ENCODE peak calls at places on chromosomes 1 and 21, in five cellular contexts. One of them, this sample, is unnamed.

GRCh38 chr1:116997011-116997410 is 4.5 kb upstream of the CD101 start:
- DNase-seq in COLO829: no peak
- DNase-seq in KG1: no peak
- DNase-seq in foreskin fibroblast: no peak
- DNase-seq in A549: peak; percentile 5
- DNase-seq in this sample: no peak

GRCh38 chr21:31874817-31875216 is 2.0 kb downstream of the HUNK start:
- DNase-seq in COLO829: no peak
- DNase-seq in KG1: no peak
- DNase-seq in foreskin fibroblast: no peak
- DNase-seq in A549: no peak
- DNase-seq in this sample: no peak

GRCh38 chr1:174939771-174940545 is 59.8 kb upstream of the CACYBP start:
- DNase-seq in COLO829: no peak
- DNase-seq in KG1: no peak
- DNase-seq in foreskin fibroblast: no peak
- DNase-seq in A549: no peak
- DNase-seq in this sample: no peak

GRCh38 chr1:183484254-183484653 is 12.0 kb downstream of the SMG7 start:
- DNase-seq in COLO829: no peak
- DNase-seq in KG1: no peak
- DNase-seq in foreskin fibroblast: no peak
- DNase-seq in A549: no peak
- DNase-seq in this sample: no peak

GRCh38 chr1:203934027-203934426 is 72.6 kb downstream of the SNRPE start:
- DNase-seq in COLO829: no peak
- DNase-seq in KG1: no peak
- DNase-seq in foreskin fibroblast: no peak
- DNase-seq in A549: no peak
- DNase-seq in this sample: no peak

GRCh38 chr21:45545691-45546531 is 3.7 kb upstream of the SLC19A1 start:
- DNase-seq in COLO829: no peak
- DNase-seq in KG1: no peak
- DNase-seq in foreskin fibroblast: no peak
- DNase-seq in A549: no peak
- DNase-seq in this sample: no peak

GRCh38 chr1:41687007-41687406 is 202.5 kb upstream of the EDN2 start:
- DNase-seq in COLO829: no peak
- DNase-seq in KG1: no peak
- DNase-seq in foreskin fibroblast: no peak
- DNase-seq in A549: no peak
- DNase-seq in this sample: no peak

GRCh38 chr21:34054259-34054658 is 19.1 kb upstream of the MRPS6 start:
- DNase-seq in COLO829: no peak
- DNase-seq in KG1: no peak
- DNase-seq in foreskin fibroblast: no peak
- DNase-seq in A549: no peak
- DNase-seq in this sample: no peak

GRCh38 chr1:78617615-78618026 is 2.6 kb upstream of the IFI44L start:
- DNase-seq in COLO829: peak; percentile 45
- DNase-seq in KG1: peak; percentile 69
- DNase-seq in foreskin fibroblast: peak; percentile 71
- DNase-seq in A549: peak; percentile 74
- DNase-seq in this sample: peak; percentile 85

GRCh38 chr1:186819140-186819539 is 9.6 kb upstream of the PLA2G4A start:
- DNase-seq in COLO829: no peak
- DNase-seq in KG1: no peak
- DNase-seq in foreskin fibroblast: peak; percentile 41
- DNase-seq in A549: no peak
- DNase-seq in this sample: peak; percentile 70

GRCh38 chr1:78726686-78727085 is 77.1 kb downstream of the IFI44 start:
- DNase-seq in COLO829: no peak
- DNase-seq in KG1: no peak
- DNase-seq in foreskin fibroblast: no peak
- DNase-seq in A549: no peak
- DNase-seq in this sample: peak; percentile 27

GRCh38 chr1:5711956-5712645 is 280.1 kb downstream of the NPHP4 start:
- DNase-seq in COLO829: no peak
- DNase-seq in KG1: no peak
- DNase-seq in foreskin fibroblast: no peak
- DNase-seq in A549: no peak
- DNase-seq in this sample: no peak

GRCh38 chr1:93701619-93702018 is 20.0 kb upstream of the BCAR3 start:
- DNase-seq in COLO829: peak; percentile 62
- DNase-seq in KG1: no peak
- DNase-seq in foreskin fibroblast: peak; percentile 99
- DNase-seq in A549: peak; percentile 93
- DNase-seq in this sample: peak; percentile 85

GRCh38 chr1:172117800-172118199 is 276.5 kb downstream of the DNM3 start:
- DNase-seq in COLO829: no peak
- DNase-seq in KG1: no peak
- DNase-seq in foreskin fibroblast: no peak
- DNase-seq in A549: no peak
- DNase-seq in this sample: no peak

GRCh38 chr1:29519733-29520132 is 283.4 kb downstream of the PTPRU start:
- DNase-seq in COLO829: no peak
- DNase-seq in KG1: no peak
- DNase-seq in foreskin fibroblast: no peak
- DNase-seq in A549: no peak
- DNase-seq in this sample: no peak

GRCh38 chr1:204223129-204223860 is 9.5 kb upstream of the GOLT1A start:
- DNase-seq in COLO829: no peak
- DNase-seq in KG1: no peak
- DNase-seq in foreskin fibroblast: no peak
- DNase-seq in A549: no peak
- DNase-seq in this sample: no peak

GRCh38 chr1:174197547-174197946 is 38.2 kb downstream of the RABGAP1L start:
- DNase-seq in COLO829: no peak
- DNase-seq in KG1: no peak
- DNase-seq in foreskin fibroblast: no peak
- DNase-seq in A549: no peak
- DNase-seq in this sample: no peak

GRCh38 chr1:32241011-32241763 is 5.8 kb upstream of the FAM167B start:
- DNase-seq in COLO829: no peak
- DNase-seq in KG1: no peak
- DNase-seq in foreskin fibroblast: peak; percentile 40
- DNase-seq in A549: peak; percentile 54
- DNase-seq in this sample: peak; percentile 34

GRCh38 chr1:229507951-229508822 is at the start of gene NUP133:
- DNase-seq in COLO829: peak; percentile 97
- DNase-seq in KG1: peak; percentile 94
- DNase-seq in foreskin fibroblast: peak; percentile 98
- DNase-seq in A549: peak; percentile 99
- DNase-seq in this sample: peak; percentile 97

GRCh38 chr1:63774617-63775417 is 1.0 kb downstream of the ROR1 start:
- DNase-seq in COLO829: no peak
- DNase-seq in KG1: peak; percentile 3
- DNase-seq in foreskin fibroblast: peak; percentile 56
- DNase-seq in A549: peak; percentile 39
- DNase-seq in this sample: peak; percentile 55

GRCh38 chr1:195238313-195238712 is 1369.9 kb downstream of the KCNT2 start:
- DNase-seq in COLO829: no peak
- DNase-seq in KG1: no peak
- DNase-seq in foreskin fibroblast: no peak
- DNase-seq in A549: no peak
- DNase-seq in this sample: no peak

GRCh38 chr1:70762386-70762785 is 285.2 kb downstream of the PTGER3 start:
- DNase-seq in COLO829: no peak
- DNase-seq in KG1: no peak
- DNase-seq in foreskin fibroblast: no peak
- DNase-seq in A549: no peak
- DNase-seq in this sample: no peak

GRCh38 chr1:165284471-165284870 is 72.0 kb downstream of the LMX1A start:
- DNase-seq in COLO829: peak; percentile 19
- DNase-seq in KG1: no peak
- DNase-seq in foreskin fibroblast: no peak
- DNase-seq in A549: no peak
- DNase-seq in this sample: no peak

GRCh38 chr1:87249803-87250202 is 78.9 kb upstream of the LMO4 start:
- DNase-seq in COLO829: no peak
- DNase-seq in KG1: no peak
- DNase-seq in foreskin fibroblast: no peak
- DNase-seq in A549: no peak
- DNase-seq in this sample: no peak

GRCh38 chr1:62398377-62398776 is 38.5 kb upstream of the USP1 start:
- DNase-seq in COLO829: peak; percentile 53
- DNase-seq in KG1: no peak
- DNase-seq in foreskin fibroblast: peak; percentile 21
- DNase-seq in A549: no peak
- DNase-seq in this sample: no peak

GRCh38 chr1:8120693-8121260 is 94.7 kb upstream of the ERRFI1 start:
- DNase-seq in COLO829: peak; percentile 35
- DNase-seq in KG1: no peak
- DNase-seq in foreskin fibroblast: no peak
- DNase-seq in A549: peak; percentile 78
- DNase-seq in this sample: no peak

GRCh38 chr21:26117972-26118367 is 52.6 kb downstream of the APP start:
- DNase-seq in COLO829: peak; percentile 42
- DNase-seq in KG1: no peak
- DNase-seq in foreskin fibroblast: no peak
- DNase-seq in A549: no peak
- DNase-seq in this sample: no peak

GRCh38 chr21:46153259-46154154 is 1.9 kb downstream of the FTCD start:
- DNase-seq in COLO829: no peak
- DNase-seq in KG1: no peak
- DNase-seq in foreskin fibroblast: peak; percentile 23
- DNase-seq in A549: no peak
- DNase-seq in this sample: no peak

GRCh38 chr1:168987923-168988322 is 118.6 kb upstream of the ATP1B1 start:
- DNase-seq in COLO829: no peak
- DNase-seq in KG1: no peak
- DNase-seq in foreskin fibroblast: no peak
- DNase-seq in A549: no peak
- DNase-seq in this sample: no peak

GRCh38 chr21:32427958-32428623 is 15.6 kb downstream of the EVA1C start:
- DNase-seq in COLO829: no peak
- DNase-seq in KG1: no peak
- DNase-seq in foreskin fibroblast: no peak
- DNase-seq in A549: no peak
- DNase-seq in this sample: no peak

GRCh38 chr21:42721341-42721824 is 68.0 kb downstream of the PDE9A start:
- DNase-seq in COLO829: no peak
- DNase-seq in KG1: no peak
- DNase-seq in foreskin fibroblast: peak; percentile 47
- DNase-seq in A549: no peak
- DNase-seq in this sample: peak; percentile 24

GRCh38 chr1:155207578-155208405 is at the start of gene THBS3:
- DNase-seq in COLO829: no peak
- DNase-seq in KG1: no peak
- DNase-seq in foreskin fibroblast: no peak
- DNase-seq in A549: no peak
- DNase-seq in this sample: peak; percentile 50